ENCODE peak calls at places on chromosomes 16 and 17, in four cellular contexts. X is esophagus squamous epithelium, C is tibial nerve, B is heart right ventricle. M is an unnamed sample. For H3K4me1, the result is how much of the 10 kb centered on the place peaks cover.

GRCh38 chr17:4596636-4597380 is 12.5 kb downstream of the SMTNL2 start:
- DNase-seq in C (no peak), X (no peak), B (no peak), M (no peak)

GRCh38 chr16:30895592-30896202 is 717 bp upstream of the CTF1 start:
- DNase-seq in C (no peak), X (no peak), B (no peak), M (no peak)

GRCh38 chr17:28612936-28613872 is 781 bp downstream of the RSKR start:
- DNase-seq in X (no peak), B (peak), C (peak), M (no peak)

GRCh38 chr17:55314784-55315491 is 50.2 kb downstream of the HLF start:
- DNase-seq in C (no peak), X (no peak), B (no peak), M (no peak)

GRCh38 chr17:81150379-81151038 is 14.8 kb upstream of the PVALEF start:
- DNase-seq in B (no peak), X (no peak), C (no peak), M (no peak)

GRCh38 chr17:82294086-82294773 is 20.7 kb upstream of the CSNK1D start:
- DNase-seq in B (no peak), X (no peak), C (no peak), M (no peak)

GRCh38 chr17:4679652-4680051 is 24.3 kb downstream of the PELP1 start:
- DNase-seq in X (no peak), B (no peak), C (no peak), M (no peak)

GRCh38 chr17:48593126-48593829 is at the start of gene HOXB5:
- DNase-seq in X (no peak), B (no peak), C (no peak), M (no peak)

GRCh38 chr16:89003831-89004208 is 26.8 kb upstream of the CBFA2T3 start:
- DNase-seq in B (no peak), C (no peak), X (no peak), M (no peak)

GRCh38 chr16:2016407-2016922 is 3.1 kb upstream of the NPW start:
- DNase-seq in X (no peak), B (no peak), C (no peak), M (no peak)
- TF ChIP-seq CTCF in X (no peak), B (peak), C (no peak), M (no peak)

GRCh38 chr17:72517413-72518237 is 396.8 kb downstream of the SOX9 start:
- DNase-seq in B (no peak), C (no peak), X (no peak), M (no peak)

GRCh38 chr17:72514321-72514861 is 393.6 kb downstream of the SOX9 start:
- DNase-seq in B (no peak), C (no peak), X (no peak), M (no peak)

GRCh38 chr17:72514888-72515287 is 394.1 kb downstream of the SOX9 start:
- DNase-seq in B (peak), C (peak), X (no peak), M (no peak)

GRCh38 chr17:72516772-72517399 is 396.1 kb downstream of the SOX9 start:
- DNase-seq in C (peak), B (no peak), X (no peak), M (no peak)

DNA sequence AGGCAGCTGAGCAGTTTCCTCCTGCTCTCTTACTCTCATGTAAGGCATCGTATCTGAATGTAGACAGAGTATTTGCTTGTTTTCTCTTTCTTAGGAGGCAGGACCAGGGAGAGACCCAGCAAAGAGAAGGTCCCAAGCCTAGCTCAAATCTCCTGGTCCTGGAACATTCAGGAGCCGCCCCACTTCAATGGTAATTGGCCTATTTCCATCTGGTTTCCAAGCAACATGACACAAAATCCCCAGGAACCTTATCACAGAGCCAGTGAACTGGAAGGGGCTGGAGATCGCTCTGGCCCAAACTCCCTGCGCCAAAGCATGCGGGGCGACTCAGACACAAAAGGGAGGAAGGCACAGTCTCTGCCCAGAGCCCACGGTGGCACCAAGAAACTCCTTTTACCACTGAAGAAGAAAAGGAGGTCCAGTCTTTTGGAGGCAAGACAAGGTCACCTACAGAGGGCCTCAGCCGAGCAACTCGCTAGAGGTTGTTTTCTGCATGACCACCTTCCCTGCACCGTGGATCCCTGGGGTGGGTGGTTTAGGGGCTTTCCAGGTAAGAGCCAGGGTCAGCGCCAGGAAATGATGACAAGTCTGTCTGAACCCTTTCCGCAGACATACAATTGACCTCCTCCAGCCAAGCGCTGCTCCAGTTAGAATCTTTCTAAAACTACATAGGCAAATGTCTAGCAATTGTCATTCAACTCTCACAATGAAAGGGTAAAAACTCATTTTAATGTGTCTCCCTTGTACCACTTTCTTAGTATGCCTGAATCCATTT is 394.7 kb downstream of the SOX9 start:
- DNase-seq in C (no peak), B (no peak), X (no peak), M (no peak)
- H3K4me1 ChIP-seq in C (under half), B (under half), X (under half), M (under half)

DNA sequence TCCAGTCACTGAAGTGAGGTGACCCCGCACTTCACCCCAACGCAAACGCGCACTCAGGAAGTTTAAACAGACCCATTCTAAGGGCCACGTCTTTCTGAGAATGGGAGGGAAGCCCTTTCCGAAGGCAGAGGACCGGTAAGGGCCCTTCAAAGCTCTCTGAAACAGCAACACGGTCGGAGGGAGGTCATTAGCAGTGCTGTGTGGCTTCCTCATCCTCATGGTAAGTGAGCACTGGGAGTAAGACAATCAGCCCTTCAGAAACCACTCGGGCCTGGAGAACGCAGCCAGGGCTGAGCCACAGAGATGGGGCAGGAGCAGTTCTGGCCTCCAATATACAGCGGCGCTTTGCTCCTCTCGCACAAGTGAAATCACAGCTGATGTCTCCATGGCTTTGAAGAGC is 23.7 kb downstream of the SRL start:
- DNase-seq in X (no peak), B (no peak), C (no peak), M (no peak)
- H3K27ac ChIP-seq in X (no peak), B (peak), C (no peak), M (no peak)

GRCh38 chr17:8255499-8255898 is 6.4 kb downstream of the PFAS start:
- DNase-seq in C (no peak), X (no peak), B (no peak), M (no peak)
- TF ChIP-seq CTCF in C (no peak), X (no peak), B (no peak), M (no peak)

DNA sequence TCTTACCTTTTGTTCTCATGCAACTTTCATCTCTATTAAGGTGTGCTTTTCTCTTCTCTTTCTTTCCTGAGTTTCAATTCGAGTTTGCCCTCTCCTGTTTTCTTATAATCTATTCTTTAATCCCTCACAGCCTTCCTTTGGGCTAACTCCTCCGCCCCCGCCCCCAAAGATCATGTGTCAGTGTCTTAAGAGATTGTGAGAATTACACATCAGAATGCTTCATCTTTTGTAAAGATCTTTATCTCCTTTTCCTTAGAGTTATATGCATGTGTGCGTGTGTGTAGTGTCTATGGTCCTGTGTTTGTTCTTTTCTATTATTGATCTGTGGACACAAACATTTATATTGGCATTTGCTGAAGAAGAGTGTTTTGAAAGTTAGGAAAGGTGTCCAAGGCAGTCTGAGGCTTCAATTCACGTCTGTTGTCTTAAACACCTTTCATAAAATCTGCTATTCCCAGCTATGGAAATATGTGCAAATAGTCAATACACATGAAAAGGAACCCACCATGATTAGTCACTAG is 6.1 kb upstream of the ALDH3A2 start:
- DNase-seq in B (no peak), C (no peak), X (no peak), M (no peak)
- H3K4me1 ChIP-seq in B (under half), C (under half), X (under half), M (under half)

M was measured in thoracic aorta.